ENCODE peak calls at places on chromosomes 7 and 10, in eight cellular contexts. Z, J, K, I, O, D, L and S are unnamed samples.

GRCh38 chr10:61896854-61897661 is 4.4 kb upstream of the ARID5B start:
- DNase-seq in L (peak), I (peak), O (peak), Z (peak), D (peak), K (peak), J (no peak), S (peak)

GRCh38 chr7:157692156-157693011 is 355.6 kb downstream of the DNAJB6 start:
- DNase-seq in K (no peak), L (peak), D (no peak), O (no peak), Z (peak), I (no peak), J (peak), S (peak)

GRCh38 chr7:158260567-158261361 is 326.9 kb downstream of the PTPRN2 start:
- DNase-seq in I (no peak), O (no peak), L (no peak), D (no peak), J (no peak), Z (no peak), K (no peak), S (no peak)

GRCh38 chr10:20147679-20148078 is 331.4 kb downstream of the PLXDC2 start:
- DNase-seq in Z (no peak), J (no peak), I (no peak), O (no peak), L (peak), K (no peak), D (no peak), S (no peak)

GRCh38 chr7:98077762-98078161 is 28.9 kb upstream of the LMTK2 start:
- DNase-seq in I (no peak), L (peak), K (no peak), Z (no peak), J (no peak), D (no peak), O (no peak), S (no peak)

GRCh38 chr10:17737021-17737965 is 14.7 kb upstream of the TMEM236 start:
- DNase-seq in D (peak), Z (no peak), J (no peak), I (no peak), L (peak), O (peak), K (peak), S (no peak)

GRCh38 chr10:24920907-24921881 is 31.2 kb downstream of the PRTFDC1 start:
- DNase-seq in K (peak), L (no peak), D (peak), J (no peak), O (peak), I (peak), Z (no peak), S (peak)

GRCh38 chr7:103113164-103113563 is 35.7 kb downstream of the NAPEPLD start:
- DNase-seq in O (no peak), K (no peak), L (no peak), I (no peak), J (no peak), D (no peak), Z (no peak), S (no peak)

GRCh38 chr10:91378061-91378460 is 32.1 kb upstream of the HECTD2 start:
- DNase-seq in Z (no peak), J (no peak), D (no peak), L (no peak), K (peak), I (no peak), O (no peak), S (no peak)

GRCh38 chr7:137934941-137935848 is 66.7 kb downstream of the CREB3L2 start:
- DNase-seq in Z (no peak), J (no peak), K (peak), D (no peak), L (no peak), I (no peak), O (no peak), S (no peak)

GRCh38 chr10:80500572-80501380 is 36.9 kb upstream of the SH2D4B start:
- DNase-seq in I (peak), Z (no peak), L (no peak), D (peak), J (peak), K (peak), O (peak), S (no peak)

GRCh38 chr7:29408841-29409243 is 154.8 kb upstream of the PRR15 start:
- DNase-seq in I (peak), L (peak), K (peak), D (no peak), J (no peak), Z (no peak), O (peak), S (no peak)

GRCh38 chr10:76251773-76252617 is 820.6 kb downstream of the LRMDA start:
- DNase-seq in O (no peak), D (no peak), I (no peak), Z (no peak), J (no peak), K (no peak), L (no peak), S (peak)

GRCh38 chr7:132138817-132139216 is 437.5 kb downstream of the PLXNA4 start:
- DNase-seq in I (no peak), K (no peak), L (peak), D (no peak), J (no peak), O (no peak), Z (no peak), S (no peak)

GRCh38 chr7:379456-380225 is 89.7 kb downstream of the FOXL3 start:
- DNase-seq in Z (no peak), D (no peak), O (peak), J (no peak), I (peak), K (no peak), L (peak), S (peak)

GRCh38 chr10:129764011-129764900 is 199.8 kb downstream of the EBF3 start:
- DNase-seq in I (no peak), O (no peak), K (no peak), L (no peak), J (no peak), Z (peak), D (no peak), S (peak)

GRCh38 chr10:121057291-121057690 is 206.1 kb downstream of the WDR11 start:
- DNase-seq in Z (no peak), J (no peak), L (no peak), D (no peak), I (no peak), K (no peak), O (no peak), S (no peak)

GRCh38 chr10:32459072-32459703 is 13.2 kb downstream of the CCDC7 start:
- DNase-seq in O (no peak), L (no peak), Z (no peak), J (no peak), K (peak), I (no peak), D (no peak), S (no peak)

GRCh38 chr10:131693766-131694165 is 207.0 kb upstream of the PPP2R2D start:
- DNase-seq in J (no peak), K (no peak), I (no peak), O (no peak), Z (no peak), L (no peak), D (no peak), S (peak)

GRCh38 chr7:146960747-146961416 is 844.3 kb downstream of the CNTNAP2 start:
- DNase-seq in J (no peak), O (peak), L (peak), Z (no peak), I (no peak), K (no peak), D (no peak), S (no peak)

GRCh38 chr10:99124376-99124775 is 111.3 kb downstream of the HPSE2 start:
- DNase-seq in D (no peak), L (no peak), I (no peak), O (no peak), Z (no peak), J (no peak), K (no peak), S (peak)

GRCh38 chr7:71695189-71695588 is 563.2 kb downstream of the GALNT17 start:
- DNase-seq in O (no peak), J (no peak), Z (no peak), D (no peak), K (no peak), L (no peak), I (no peak), S (no peak)

GRCh38 chr7:70634610-70635068 is 497.3 kb upstream of the GALNT17 start:
- DNase-seq in D (no peak), I (peak), L (no peak), J (no peak), K (no peak), Z (no peak), O (no peak), S (no peak)

GRCh38 chr7:103141753-103142404 is 7.0 kb downstream of the NAPEPLD start:
- DNase-seq in Z (no peak), K (no peak), D (no peak), I (no peak), L (no peak), J (no peak), O (no peak), S (no peak)

GRCh38 chr10:14684363-14684762 is 90.3 kb downstream of the FAM107B start:
- DNase-seq in I (no peak), D (no peak), L (no peak), J (no peak), Z (no peak), K (no peak), O (peak), S (no peak)

GRCh38 chr10:93680414-93681047 is 21.9 kb downstream of the FRA10AC1 start:
- DNase-seq in Z (no peak), L (peak), D (no peak), J (no peak), K (peak), I (no peak), O (peak), S (no peak)

GRCh38 chr7:24700446-24701044 is 56.7 kb downstream of the GSDME start:
- DNase-seq in L (peak), K (no peak), O (no peak), Z (no peak), D (no peak), J (no peak), I (no peak), S (no peak)

GRCh38 chr10:69467928-69468770 is 16.9 kb downstream of the TSPAN15 start:
- DNase-seq in J (no peak), Z (no peak), I (no peak), O (peak), L (peak), D (no peak), K (no peak), S (no peak)

GRCh38 chr10:56928717-56929116 is 567.7 kb upstream of the ZWINT start:
- DNase-seq in I (no peak), Z (no peak), D (no peak), K (no peak), J (no peak), L (no peak), O (no peak), S (no peak)

GRCh38 chr10:32366111-32366510 is 19.2 kb upstream of the EPC1 start:
- DNase-seq in L (no peak), O (no peak), Z (no peak), D (no peak), K (no peak), J (no peak), I (no peak), S (no peak)

GRCh38 chr7:28800150-28800549 is 158.0 kb downstream of the TRIL start:
- DNase-seq in K (no peak), O (no peak), J (no peak), D (peak), I (no peak), L (no peak), Z (no peak), S (no peak)

GRCh38 chr7:110407706-110408105 is 683.2 kb upstream of the LRRN3 start:
- DNase-seq in K (no peak), O (no peak), J (no peak), D (no peak), L (no peak), Z (no peak), I (no peak), S (no peak)

GRCh38 chr7:65968256-65969185 is 13.5 kb downstream of the GUSB start:
- DNase-seq in D (no peak), O (no peak), I (no peak), Z (no peak), K (no peak), L (no peak), J (no peak), S (no peak)

GRCh38 chr10:12708921-12709320 is 292.6 kb downstream of the CCDC3 start:
- DNase-seq in I (no peak), D (no peak), J (no peak), K (no peak), O (no peak), L (no peak), Z (no peak), S (no peak)

GRCh38 chr10:12705943-12706342 is 295.6 kb downstream of the CCDC3 start:
- DNase-seq in O (no peak), J (no peak), I (no peak), L (no peak), K (no peak), D (no peak), Z (no peak), S (no peak)

GRCh38 chr10:12709516-12709915 is 292.0 kb downstream of the CCDC3 start:
- DNase-seq in Z (no peak), L (no peak), O (no peak), I (no peak), D (no peak), K (no peak), J (no peak), S (no peak)

GRCh38 chr10:12710157-12710556 is 291.4 kb downstream of the CCDC3 start:
- DNase-seq in Z (no peak), I (no peak), O (no peak), J (no peak), L (no peak), K (no peak), D (no peak), S (no peak)

GRCh38 chr10:12707461-12708185 is 293.9 kb downstream of the CCDC3 start:
- DNase-seq in Z (no peak), O (peak), I (no peak), J (no peak), D (no peak), K (no peak), L (peak), S (no peak)
- H3K27ac ChIP-seq in Z (peak), O (no peak), I (no peak), J (peak), D (peak), K (no peak), L (no peak), S (peak)

GRCh38 chr7:30613366-30614325 is 19.0 kb downstream of the GARS1 start:
- DNase-seq in J (no peak), D (no peak), I (no peak), Z (no peak), L (no peak), K (no peak), O (no peak), S (no peak)

GRCh38 chr7:30618961-30619360 is 24.3 kb downstream of the GARS1 start:
- DNase-seq in I (no peak), L (no peak), K (no peak), Z (no peak), J (no peak), D (no peak), O (no peak), S (no peak)

GRCh38 chr7:30617359-30617758 is 22.7 kb downstream of the GARS1 start:
- DNase-seq in J (no peak), Z (no peak), D (no peak), K (no peak), O (no peak), L (no peak), I (no peak), S (no peak)

GRCh38 chr7:30618080-30618676 is 23.5 kb downstream of the GARS1 start:
- DNase-seq in L (no peak), O (no peak), D (no peak), K (no peak), I (no peak), J (no peak), Z (no peak), S (no peak)

GRCh38 chr7:30616318-30616717 is 21.6 kb downstream of the GARS1 start:
- DNase-seq in J (no peak), L (no peak), K (no peak), D (no peak), O (no peak), Z (no peak), I (no peak), S (no peak)
- H3K27ac ChIP-seq in J (no peak), L (no peak), K (no peak), D (no peak), O (no peak), Z (no peak), I (no peak), S (no peak)

GRCh38 chr7:15703732-15704131 is 17.2 kb upstream of the MEOX2 start:
- DNase-seq in O (no peak), L (no peak), K (no peak), I (no peak), D (no peak), Z (no peak), J (no peak), S (no peak)

GRCh38 chr7:15709978-15710377 is 23.5 kb upstream of the MEOX2 start:
- DNase-seq in L (no peak), Z (no peak), I (no peak), O (no peak), D (no peak), J (no peak), K (no peak), S (no peak)

GRCh38 chr7:15707570-15707969 is 21.1 kb upstream of the MEOX2 start:
- DNase-seq in Z (no peak), D (no peak), J (no peak), O (no peak), L (no peak), K (no peak), I (no peak), S (no peak)
- H3K27ac ChIP-seq in Z (no peak), D (no peak), J (no peak), O (no peak), L (no peak), K (no peak), I (no peak), S (no peak)

DNA sequence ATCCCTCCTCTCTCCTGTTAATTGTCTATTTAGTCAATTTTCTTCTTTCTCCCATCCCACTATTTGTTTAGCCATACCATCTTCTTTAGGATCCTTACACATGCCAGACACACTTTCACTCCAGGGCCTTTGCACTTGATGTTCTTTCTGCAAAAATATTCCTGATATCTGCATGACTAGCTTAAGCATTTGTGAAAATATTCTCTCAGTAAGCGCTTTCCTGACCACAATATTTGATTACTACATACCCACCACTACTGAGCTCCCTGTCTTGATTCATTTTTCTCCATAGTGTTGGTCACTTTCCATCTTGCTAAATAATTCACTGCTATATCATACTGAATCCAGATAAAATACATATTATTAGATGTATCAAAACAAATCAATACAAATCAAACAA is 75.1 kb downstream of the SEMA3D start:
- DNase-seq in I (no peak), L (no peak), O (no peak), J (no peak), Z (no peak), K (no peak), D (no peak), S (no peak)
- H3K27ac ChIP-seq in I (no peak), L (no peak), O (no peak), J (no peak), Z (no peak), K (no peak), D (no peak), S (no peak)

GRCh38 chr10:113650172-113650571 is 13.7 kb downstream of the NRAP start:
- DNase-seq in K (no peak), D (no peak), Z (no peak), J (no peak), I (no peak), L (no peak), O (no peak), S (no peak)
- H3K27ac ChIP-seq in K (no peak), D (peak), Z (no peak), J (no peak), I (no peak), L (no peak), O (no peak), S (no peak)

GRCh38 chr10:117699436-117700075 is 157.0 kb downstream of the EMX2 start:
- DNase-seq in L (no peak), Z (no peak), K (no peak), O (no peak), J (no peak), D (no peak), I (no peak), S (no peak)
- H3K27ac ChIP-seq in L (no peak), Z (no peak), K (no peak), O (no peak), J (no peak), D (no peak), I (no peak), S (no peak)